ENCODE peak calls at places on chromosomes 3 and 15, in four cellular contexts. H is body of pancreas, V is heart left ventricle, U is astrocyte. O is an unnamed sample. For H3K4me1 and H3K27me3, the result is how much of the 10 kb centered on the place peaks cover.

GRCh38 chr3:183338520-183338919 is 85.5 kb downstream of the B3GNT5 start:
- DNase-seq in H (no peak), V (no peak), U (no peak), O (no peak)

GRCh38 chr3:126022741-126023359 is 53.9 kb downstream of the ROPN1B start:
- DNase-seq in H (no peak), V (no peak), U (no peak), O (no peak)

GRCh38 chr15:67930720-67931119 is 90.9 kb upstream of the RNU6-1 start:
- DNase-seq in H (no peak), V (no peak), U (no peak), O (no peak)

GRCh38 chr3:19866751-19867347 is 67.2 kb downstream of the EFHB start:
- DNase-seq in H (peak), V (no peak), U (peak), O (peak)

GRCh38 chr3:52237659-52238172 is 1.2 kb downstream of the TWF2 start:
- DNase-seq in H (peak), V (peak), U (peak), O (peak)

GRCh38 chr3:79148786-79149185 is 619.0 kb downstream of the ROBO1 start:
- DNase-seq in H (no peak), V (no peak), U (peak), O (no peak)

GRCh38 chr15:90930861-90931629 is 1.3 kb downstream of the HDDC3 start:
- DNase-seq in H (no peak), V (no peak), U (no peak), O (no peak)

GRCh38 chr3:64392001-64392400 is 166.7 kb upstream of the PRICKLE2 start:
- DNase-seq in H (no peak), V (no peak), U (peak), O (no peak)

GRCh38 chr3:141114816-141115458 is 63.8 kb downstream of the SPSB4 start:
- DNase-seq in H (peak), V (no peak), U (no peak), O (no peak)

GRCh38 chr15:52558196-52558595 is 10.6 kb downstream of the ARPP19 start:
- DNase-seq in H (no peak), V (no peak), U (peak), O (no peak)

GRCh38 chr3:13088020-13089006 is 15.1 kb upstream of the IQSEC1 start:
- DNase-seq in H (no peak), V (peak), U (no peak), O (no peak)

GRCh38 chr3:70726966-70727365 is 414.5 kb upstream of the MDFIC2 start:
- DNase-seq in H (no peak), V (no peak), U (peak), O (no peak)

GRCh38 chr3:23484386-23484785 is 281.3 kb downstream of the UBE2E2 start:
- DNase-seq in H (no peak), V (no peak), U (no peak), O (no peak)

GRCh38 chr3:107757140-107757539 is 234.4 kb downstream of the BBX start:
- DNase-seq in H (no peak), V (no peak), U (no peak), O (no peak)

GRCh38 chr3:73614385-73614784 is 10.4 kb downstream of the PDZRN3 start:
- DNase-seq in H (peak), V (no peak), U (peak), O (no peak)

GRCh38 chr3:88985491-88985890 is 121.9 kb upstream of the EPHA3 start:
- DNase-seq in H (no peak), V (no peak), U (peak), O (no peak)

GRCh38 chr3:12280333-12280732 is 8.5 kb upstream of the PPARG start:
- DNase-seq in H (no peak), V (no peak), U (no peak), O (no peak)

GRCh38 chr15:31471731-31472430 is 145.2 kb downstream of the KLF13 start:
- DNase-seq in H (no peak), V (no peak), U (peak), O (no peak)

GRCh38 chr3:41265011-41265545 is 65.8 kb downstream of the CTNNB1 start:
- DNase-seq in H (no peak), V (no peak), U (peak), O (no peak)

DNA sequence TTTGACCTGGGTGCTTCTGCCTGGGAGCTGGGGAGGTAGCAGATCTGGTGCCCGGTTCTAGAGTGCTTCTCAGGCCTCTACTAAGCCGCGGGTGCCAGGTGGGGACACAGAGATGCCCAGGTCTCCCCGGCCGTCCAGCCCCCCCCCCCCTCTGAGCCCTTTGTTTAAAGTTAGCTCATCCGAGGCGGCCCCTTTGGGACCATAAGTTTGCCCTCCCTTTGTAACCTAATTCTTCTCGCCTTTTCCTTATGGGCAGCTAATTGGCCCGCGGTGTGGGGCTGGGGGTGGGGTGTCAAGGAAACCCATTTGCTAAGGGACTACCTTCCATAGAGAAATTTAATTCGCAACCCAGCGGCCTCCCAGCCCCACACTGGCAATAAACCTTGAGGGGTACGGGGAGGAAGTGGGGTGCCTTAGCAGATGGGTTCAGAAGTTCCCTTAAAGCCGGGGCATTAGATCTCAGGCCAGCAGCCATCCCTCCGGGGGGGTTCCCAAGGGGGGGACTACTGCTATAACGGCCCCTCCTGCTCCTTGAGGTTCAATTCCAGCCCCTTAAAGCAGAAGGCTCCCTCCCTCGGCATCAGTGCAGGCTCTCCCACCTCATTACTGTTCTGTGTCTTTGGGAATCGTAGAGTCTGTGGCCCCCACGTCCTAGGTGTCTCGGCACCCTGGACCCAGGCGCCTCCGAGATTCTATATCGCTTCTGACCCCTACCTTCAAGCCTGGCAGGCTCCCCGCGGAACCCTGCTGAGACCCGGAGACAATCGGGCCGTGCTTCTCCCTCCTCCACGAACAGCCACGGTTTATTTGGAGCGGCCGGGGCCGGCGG is 1.7 kb downstream of the GATA2 start:
- DNase-seq in H (peak), V (no peak), U (no peak), O (peak)
- H3K4me1 ChIP-seq in H (half or more), V (half or more), U (under half), O (under half)

DNA sequence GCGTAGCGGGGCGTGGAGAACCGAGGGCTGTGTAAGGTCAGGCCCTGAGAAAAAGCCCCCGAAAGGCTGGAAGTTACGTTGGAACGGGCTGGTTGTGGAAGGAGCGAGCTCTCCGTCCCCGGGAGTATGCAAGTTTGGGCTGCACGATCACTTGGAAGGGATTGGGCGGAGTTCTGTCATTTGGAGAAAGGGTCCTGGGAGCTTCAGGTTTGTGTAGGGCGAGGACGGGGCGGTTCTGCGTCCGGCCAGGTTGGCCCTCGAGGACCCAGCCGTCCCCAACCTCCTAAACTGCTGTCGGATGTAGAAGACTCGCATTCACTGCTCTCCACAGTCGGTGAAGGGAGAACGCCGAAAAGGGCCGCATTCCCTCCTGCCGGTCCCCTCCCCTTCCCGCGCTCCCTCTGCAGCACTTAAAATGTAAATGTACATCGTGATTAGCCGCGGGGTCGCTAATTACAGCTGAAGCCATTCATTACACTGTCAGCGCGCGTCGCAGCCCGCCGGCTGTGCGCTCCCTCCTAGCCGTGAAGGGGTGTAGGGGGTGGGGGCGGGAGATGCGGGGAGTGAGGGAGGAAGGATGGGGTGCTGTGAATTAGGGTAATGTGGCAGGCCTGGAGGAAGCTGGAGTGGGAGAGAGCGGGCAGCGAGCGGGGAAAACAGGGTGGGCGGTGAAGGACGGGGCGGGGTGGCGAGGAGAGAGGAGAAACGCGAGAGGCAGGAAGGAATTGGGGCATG is 2.5 kb upstream of the RPP25 start:
- DNase-seq in H (no peak), V (no peak), U (no peak), O (no peak)
- H3K27ac ChIP-seq in H (no peak), V (no peak), U (no peak), O (peak)

GRCh38 chr3:124143047-124143446 is 151.1 kb upstream of the ROPN1 start:
- DNase-seq in H (no peak), V (no peak), U (no peak), O (no peak)

GRCh38 chr3:124138148-124138547 is 146.2 kb upstream of the ROPN1 start:
- DNase-seq in H (no peak), V (no peak), U (no peak), O (no peak)

GRCh38 chr3:124144035-124144814 is 152.3 kb upstream of the ROPN1 start:
- DNase-seq in H (no peak), V (no peak), U (no peak), O (no peak)

GRCh38 chr3:124142389-124142970 is 150.6 kb upstream of the ROPN1 start:
- DNase-seq in H (no peak), V (no peak), U (peak), O (no peak)

DNA sequence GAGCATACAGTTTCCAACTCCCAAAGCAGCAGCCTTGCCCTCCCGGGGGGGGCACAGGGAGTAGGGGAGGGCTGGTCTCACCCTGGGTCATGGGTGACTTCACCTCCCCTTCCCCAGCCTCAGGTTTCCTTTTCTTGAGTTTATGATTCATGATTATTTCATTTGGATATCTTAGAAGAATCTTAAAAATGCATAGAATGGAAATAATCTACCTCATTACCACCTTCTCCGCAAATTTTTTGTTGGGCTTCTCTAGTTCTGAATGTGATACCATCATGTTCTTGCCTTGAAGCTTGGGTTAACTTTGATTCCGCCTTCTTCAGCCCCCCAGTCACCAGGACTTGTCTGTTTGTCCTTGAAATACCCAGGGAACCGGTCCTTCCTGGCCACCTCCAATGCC is 148.8 kb upstream of the ROPN1 start:
- DNase-seq in H (no peak), V (no peak), U (peak), O (no peak)
- H3K27me3 ChIP-seq in H (under half), V (under half), U (under half), O (under half)

GRCh38 chr15:50184863-50185504 is 3.0 kb downstream of the SLC27A2 start:
- DNase-seq in H (no peak), V (no peak), U (no peak), O (no peak)

GRCh38 chr15:50187525-50187924 is 5.5 kb downstream of the SLC27A2 start:
- DNase-seq in H (no peak), V (no peak), U (no peak), O (no peak)

GRCh38 chr15:50187997-50188396 is 6.0 kb downstream of the SLC27A2 start:
- DNase-seq in H (no peak), V (no peak), U (no peak), O (no peak)

GRCh38 chr15:50186090-50186489 is 4.1 kb downstream of the SLC27A2 start:
- DNase-seq in H (no peak), V (no peak), U (no peak), O (no peak)

DNA sequence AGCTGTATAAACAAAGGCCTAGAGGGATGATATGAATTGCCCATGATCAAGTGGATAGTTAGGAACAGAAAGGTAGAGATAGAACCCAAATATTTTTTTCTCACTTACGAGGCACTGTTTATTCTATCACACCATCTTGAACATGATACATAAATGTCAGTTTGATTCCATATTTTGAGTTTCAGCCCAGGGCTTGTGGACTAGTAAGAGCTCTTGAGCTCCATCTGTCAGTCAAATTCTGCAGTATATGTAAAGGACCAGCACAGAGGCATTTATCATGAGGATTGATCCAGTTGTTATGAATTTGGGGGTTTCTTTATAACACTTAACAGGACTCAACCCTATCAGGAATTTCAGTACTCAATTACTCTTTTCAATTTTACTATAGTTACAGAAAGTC is 4.8 kb downstream of the SLC27A2 start:
- DNase-seq in H (no peak), V (no peak), U (no peak), O (no peak)
- H3K4me1 ChIP-seq in H (under half), V (under half), U (under half), O (under half)

DNA sequence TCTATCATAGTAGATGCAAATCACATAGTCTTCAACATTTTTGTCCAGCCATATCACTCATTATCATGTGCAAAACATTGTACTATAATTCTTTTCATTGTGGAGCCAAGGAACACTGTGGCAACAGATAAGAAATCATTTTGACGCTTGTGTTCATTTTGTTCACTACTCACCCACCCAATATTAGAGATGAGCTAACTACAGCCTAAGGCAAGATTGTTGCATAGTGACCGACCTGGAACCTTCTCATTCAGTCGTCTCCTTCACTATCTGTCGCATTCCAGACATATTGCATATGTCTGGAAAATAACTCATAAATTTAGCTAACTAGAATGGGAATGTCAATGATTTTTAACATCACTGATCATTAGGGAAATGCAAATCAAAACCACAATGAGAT is 270.3 kb downstream of the CGGBP1 start:
- DNase-seq in H (no peak), V (no peak), U (no peak), O (no peak)
- H3K27ac ChIP-seq in H (no peak), V (no peak), U (no peak), O (no peak)

GRCh38 chr3:133745108-133745507 is 1.1 kb upstream of the TF start:
- DNase-seq in H (no peak), V (no peak), U (no peak), O (no peak)
- H3K27me3 ChIP-seq in H (under half), V (under half), U (under half), O (under half)

GRCh38 chr15:70306582-70306981 is 208.9 kb upstream of the TLE3 start:
- DNase-seq in H (no peak), V (no peak), U (no peak), O (no peak)
- H3K4me1 ChIP-seq in H (under half), V (under half), U (under half), O (under half)

DNA sequence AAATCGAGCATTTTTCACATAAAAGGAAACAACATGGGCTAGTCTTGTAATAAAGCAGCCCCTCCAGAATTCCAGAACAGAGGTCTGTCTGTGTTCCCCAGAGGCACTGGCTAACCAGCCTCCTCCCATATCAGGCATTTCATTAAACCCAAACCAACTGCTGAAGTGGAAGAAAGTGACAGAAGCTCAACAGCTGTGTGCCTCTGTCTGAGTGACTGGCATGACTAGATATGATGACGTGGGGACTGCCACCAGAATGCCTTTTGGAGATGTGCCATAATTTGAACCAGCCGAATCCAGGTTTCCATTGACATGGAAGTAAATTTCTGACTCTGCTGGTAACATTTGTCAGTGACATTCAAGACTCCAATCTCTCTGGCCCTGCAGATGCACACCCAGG is 8.7 kb downstream of the LIMD1 start:
- DNase-seq in H (no peak), V (no peak), U (no peak), O (no peak)
- H3K27ac ChIP-seq in H (no peak), V (peak), U (no peak), O (peak)

O was measured in ascending aorta.